ENCODE peak calls at places on chromosomes 2 and 18, in ten cellular contexts. E is uterus, M is AG10803, K is lower leg skin, B is foreskin fibroblast, G is colonic mucosa, C is OCI-LY7, O is endothelial cell of umbilical vein, R is HepG2, L is neural progenitor cell. S is an unnamed sample.

GRCh38 chr18:75586576-75586975 is 159.1 kb upstream of the SMIM21 start:
- DNase-seq in R (no peak), E (no peak), M (no peak), L (no peak), G (no peak), K (no peak), B (no peak), C (no peak), O (no peak), S (no peak)

GRCh38 chr2:126837926-126838717 is 60.6 kb upstream of the TEX51 start:
- DNase-seq in K (no peak), B (no peak), E (no peak), G (no peak), M (no peak), C (no peak), R (no peak), O (no peak), L (no peak), S (no peak)

GRCh38 chr2:110688594-110689091 is 10.8 kb upstream of the BUB1 start:
- DNase-seq in C (no peak), K (no peak), L (peak; percentile 90), E (no peak), G (no peak), O (no peak), M (no peak), B (no peak), R (no peak), S (no peak)

GRCh38 chr2:185132501-185133041 is 534.2 kb downstream of the ZNF804A start:
- DNase-seq in C (no peak), E (no peak), B (no peak), R (no peak), L (no peak), K (peak; percentile 73), G (no peak), O (no peak), M (no peak), S (no peak)

GRCh38 chr2:113769555-113769954 is 13.1 kb upstream of the SLC35F5 start:
- DNase-seq in C (no peak), L (no peak), G (no peak), E (no peak), R (peak; percentile 45), K (no peak), O (no peak), M (no peak), B (no peak), S (no peak)

GRCh38 chr18:79377187-79377891 is 18.4 kb upstream of the NFATC1 start:
- DNase-seq in R (no peak), O (no peak), G (no peak), M (no peak), B (no peak), K (peak; percentile 83), E (no peak), C (no peak), L (no peak), S (no peak)

GRCh38 chr2:131105950-131106801 is 1.0 kb downstream of the PLEKHB2 start:
- DNase-seq in L (peak; percentile 23), E (no peak), B (peak; percentile 78), M (peak; percentile 68), R (peak; percentile 84), G (peak; percentile 72), C (peak; percentile 65), K (peak; percentile 86), O (peak; percentile 57), S (peak; percentile 44)

GRCh38 chr2:27152796-27153464 is 4.1 kb downstream of the TCF23 start:
- DNase-seq in K (no peak), C (peak; percentile 85), B (peak; percentile 61), E (no peak), L (no peak), M (no peak), O (no peak), R (no peak), G (peak; percentile 57), S (peak; percentile 14)

GRCh38 chr2:47017541-47017940 is 101.9 kb upstream of the MCFD2 start:
- DNase-seq in M (no peak), R (no peak), G (no peak), B (no peak), C (no peak), L (no peak), O (no peak), E (no peak), K (no peak), S (no peak)

GRCh38 chr2:60819155-60819862 is 62.1 kb upstream of the REL start:
- DNase-seq in M (no peak), R (no peak), G (no peak), O (no peak), K (peak; percentile 86), E (no peak), C (no peak), L (no peak), B (no peak), S (no peak)

GRCh38 chr2:47724221-47724981 is 58.5 kb upstream of the MSH6 start:
- DNase-seq in G (no peak), O (no peak), R (no peak), M (no peak), K (peak; percentile 58), B (no peak), C (peak; percentile 99), E (no peak), L (peak; percentile 6), S (no peak)

GRCh38 chr2:138455691-138456090 is 45.9 kb upstream of the SPOPL start:
- DNase-seq in G (no peak), M (no peak), E (no peak), R (no peak), C (no peak), L (no peak), O (no peak), K (no peak), B (no peak), S (no peak)

GRCh38 chr18:41660654-41661053 is 294.4 kb upstream of the PIK3C3 start:
- DNase-seq in E (no peak), C (no peak), M (no peak), K (no peak), L (no peak), G (no peak), B (no peak), O (peak; percentile 70), R (no peak), S (no peak)

GRCh38 chr2:84669122-84669521 is 152.8 kb downstream of the DNAH6 start:
- DNase-seq in L (no peak), R (no peak), K (no peak), E (no peak), M (no peak), G (no peak), O (no peak), B (no peak), C (no peak), S (no peak)

GRCh38 chr2:141554810-141555209 is 576.0 kb downstream of the LRP1B start:
- DNase-seq in B (peak; percentile 66), K (no peak), E (no peak), G (no peak), O (peak; percentile 38), C (peak; percentile 16), M (peak; percentile 37), R (peak; percentile 18), L (peak; percentile 63), S (peak; percentile 20)

GRCh38 chr2:48530033-48530804 is at the start of gene STON1:
- DNase-seq in M (peak; percentile 47), O (peak; percentile 38), R (no peak), C (no peak), G (peak; percentile 40), L (peak; percentile 72), E (peak; percentile 72), K (peak; percentile 88), B (peak; percentile 66), S (peak; percentile 39)

GRCh38 chr2:62227386-62228075 is 31.6 kb downstream of the B3GNT2 start:
- DNase-seq in O (no peak), M (no peak), C (no peak), L (no peak), E (no peak), K (no peak), B (no peak), R (no peak), G (no peak), S (no peak)
- TF ChIP-seq CTCF in O (no peak), M (no peak), C (no peak), L (no peak), E (no peak), K (no peak), B (no peak), R (no peak), G (no peak), S (no peak)

GRCh38 chr2:215760526-215760925 is 252.8 kb downstream of the MREG start:
- DNase-seq in B (no peak), R (no peak), M (no peak), K (no peak), G (no peak), L (no peak), E (no peak), C (no peak), O (peak; percentile 26), S (peak; percentile 71)
- H3K4me3 ChIP-seq in B (no peak overlapping the region), R (no peak overlapping the region), M (no peak overlapping the region), K (no peak overlapping the region), G (no peak overlapping the region), L (no peak overlapping the region), E (no peak overlapping the region), C (no peak overlapping the region), O (no peak overlapping the region), S (no peak overlapping the region)

DNA sequence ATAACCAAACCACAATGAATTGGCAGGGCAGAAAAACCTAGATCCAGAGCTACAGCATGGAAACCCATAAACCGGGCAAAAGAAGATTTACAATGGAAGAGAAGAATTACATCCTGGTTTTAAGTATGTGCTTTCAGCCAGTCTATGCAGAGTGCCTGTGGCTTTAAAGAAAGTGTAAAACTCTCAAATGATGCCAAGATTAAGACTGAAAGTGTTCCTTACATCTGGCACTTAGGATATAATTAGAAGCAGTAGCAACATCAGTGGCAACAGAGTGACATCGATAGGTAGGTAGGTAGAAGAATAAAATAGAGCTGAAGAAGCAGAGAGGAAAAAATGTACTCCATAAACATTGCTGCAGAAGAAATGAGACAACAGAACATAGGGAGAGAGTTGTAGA is 191.6 kb upstream of the ZC3H15 start:
- DNase-seq in L (no peak), E (no peak), C (no peak), K (no peak), O (no peak), M (no peak), G (no peak), B (no peak), R (no peak), S (no peak)
- TF ChIP-seq CTCF in L (no peak), E (no peak), C (no peak), K (no peak), O (no peak), M (no peak), G (no peak), B (no peak), R (no peak), S (no peak)

DNA sequence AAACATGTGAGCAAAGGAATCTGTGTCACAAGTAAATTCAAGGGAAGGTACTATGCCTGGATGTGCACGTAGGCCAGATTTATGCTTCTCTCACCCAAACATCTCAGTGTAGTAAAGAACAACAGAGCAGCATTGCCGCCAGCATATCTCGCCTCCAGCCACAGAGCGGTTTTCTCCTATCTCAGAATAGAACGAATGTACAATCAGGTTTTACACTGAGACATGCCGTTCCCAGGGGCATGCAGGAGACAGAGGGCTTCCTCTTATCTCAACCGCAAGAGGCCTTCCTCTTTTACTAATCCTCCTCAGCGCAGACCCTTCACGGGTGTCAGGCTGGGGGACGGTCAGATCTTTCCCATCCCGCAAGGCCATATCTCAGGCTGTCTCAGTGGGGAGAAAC is 175.3 kb downstream of the RPIA start:
- DNase-seq in O (no peak), G (no peak), M (no peak), B (no peak), C (peak; percentile 81), K (no peak), R (no peak), E (no peak), L (no peak), S (no peak)
- H3K4me3 ChIP-seq in O (no peak overlapping the region), G (no peak overlapping the region), M (no peak overlapping the region), B (no peak overlapping the region), C (peak overlapping the region; percentile 100), K (no peak overlapping the region), R (no peak overlapping the region), E (no peak overlapping the region), L (no peak overlapping the region), S (no peak overlapping the region)

S was measured in fibroblast of the aortic adventitia.